ENCODE peak calls at places on chromosomes 4 and X, in ten cellular contexts. T is transverse colon, H is suprapubic skin, J is stomach, K is GM12878, C is sigmoid colon, Q is breast epithelium, W is HCT116, M is H1, G is K562. O is an unnamed sample.

GRCh38 chr4:94517492-94517891 is 65.8 kb downstream of the PDLIM5 start:
- DNase-seq in T (no peak), H (no peak), J (no peak), K (no peak), C (no peak), Q (no peak), W (no peak), M (no peak), G (no peak), O (no peak)

GRCh38 chr4:79396794-79397193 is 11.2 kb downstream of the GK2 start:
- DNase-seq in T (no peak), H (no peak), J (no peak), K (no peak), C (no peak), Q (no peak), W (no peak), M (no peak), G (no peak), O (no peak)

GRCh38 chrX:39331062-39331704 is 529.9 kb downstream of the MID1IP1 start:
- DNase-seq in T (no peak), H (no peak), J (no peak), K (peak), C (no peak), Q (no peak), W (no peak), M (no peak), G (no peak), O (no peak)

GRCh38 chrX:16458208-16458607 is 191.8 kb upstream of the S100G start:
- DNase-seq in T (no peak), H (no peak), J (no peak), K (no peak), C (no peak), Q (no peak), W (no peak), M (no peak), G (no peak), O (no peak)

GRCh38 chrX:16196829-16197228 is 29.5 kb downstream of the MAGEB17 start:
- DNase-seq in T (no peak), H (no peak), J (no peak), K (no peak), C (no peak), Q (no peak), W (no peak), M (no peak), G (no peak), O (no peak)

GRCh38 chrX:13386636-13387035 is 66.8 kb upstream of the ATXN3L start:
- DNase-seq in T (no peak), H (no peak), J (no peak), K (no peak), C (no peak), Q (no peak), W (no peak), M (no peak), G (no peak), O (no peak)

GRCh38 chrX:84188320-84188834 is 378 bp upstream of the RPS6KA6 start:
- DNase-seq in T (peak), H (no peak), J (peak), K (no peak), C (peak), Q (peak), W (no peak), M (peak), G (no peak), O (peak)

GRCh38 chr4:107472265-107472948 is 247.6 kb downstream of the PAPSS1 start:
- DNase-seq in T (no peak), H (no peak), J (no peak), K (no peak), C (no peak), Q (no peak), W (no peak), M (no peak), G (no peak), O (no peak)

GRCh38 chr4:7429601-7430078 is 5.1 kb downstream of the PSAPL1 start:
- DNase-seq in T (no peak), H (peak), J (peak), K (no peak), C (peak), Q (no peak), W (no peak), M (peak), G (no peak), O (peak)

GRCh38 chrX:426881-427280 is 40.2 kb upstream of the PPP2R3B start:
- DNase-seq in T (no peak), H (no peak), J (no peak), K (no peak), C (no peak), Q (no peak), W (no peak), M (no peak), G (no peak), O (no peak)

GRCh38 chr4:169410839-169411770 is 140.3 kb upstream of the SH3RF1 start:
- DNase-seq in T (peak), H (no peak), J (no peak), K (peak), C (no peak), Q (peak), W (no peak), M (no peak), G (no peak), O (no peak)

GRCh38 chrX:92209936-92210335 is 430.8 kb downstream of the PCDH11X start:
- DNase-seq in T (no peak), H (no peak), J (no peak), K (no peak), C (no peak), Q (no peak), W (no peak), M (no peak), G (no peak), O (no peak)

GRCh38 chr4:153822316-153822715 is 33.4 kb upstream of the SFRP2 start:
- DNase-seq in T (no peak), H (no peak), J (no peak), K (no peak), C (no peak), Q (no peak), W (no peak), M (no peak), G (no peak), O (no peak)

GRCh38 chr4:72690782-72691181 is 121.8 kb upstream of the ADAMTS3 start:
- DNase-seq in T (no peak), H (no peak), J (no peak), K (no peak), C (no peak), Q (no peak), W (no peak), M (no peak), G (no peak), O (no peak)

GRCh38 chrX:68894142-68894512 is 65.3 kb downstream of the EFNB1 start:
- DNase-seq in T (no peak), H (no peak), J (no peak), K (no peak), C (no peak), Q (no peak), W (no peak), M (no peak), G (no peak), O (peak)

GRCh38 chr4:82677327-82677726 is 115.5 kb upstream of the TMEM150C start:
- DNase-seq in T (no peak), H (no peak), J (no peak), K (no peak), C (no peak), Q (peak), W (no peak), M (no peak), G (no peak), O (no peak)

GRCh38 chr4:82680834-82681233 is 117.8 kb downstream of the SCD5 start:
- DNase-seq in T (no peak), H (no peak), J (no peak), K (no peak), C (no peak), Q (no peak), W (no peak), M (no peak), G (no peak), O (no peak)

GRCh38 chr4:82681759-82682158 is 116.8 kb downstream of the SCD5 start:
- DNase-seq in T (no peak), H (no peak), J (no peak), K (no peak), C (no peak), Q (no peak), W (no peak), M (no peak), G (no peak), O (no peak)

GRCh38 chr4:82678046-82678445 is 116.3 kb upstream of the TMEM150C start:
- DNase-seq in T (no peak), H (no peak), J (no peak), K (no peak), C (no peak), Q (no peak), W (no peak), M (no peak), G (no peak), O (no peak)

DNA sequence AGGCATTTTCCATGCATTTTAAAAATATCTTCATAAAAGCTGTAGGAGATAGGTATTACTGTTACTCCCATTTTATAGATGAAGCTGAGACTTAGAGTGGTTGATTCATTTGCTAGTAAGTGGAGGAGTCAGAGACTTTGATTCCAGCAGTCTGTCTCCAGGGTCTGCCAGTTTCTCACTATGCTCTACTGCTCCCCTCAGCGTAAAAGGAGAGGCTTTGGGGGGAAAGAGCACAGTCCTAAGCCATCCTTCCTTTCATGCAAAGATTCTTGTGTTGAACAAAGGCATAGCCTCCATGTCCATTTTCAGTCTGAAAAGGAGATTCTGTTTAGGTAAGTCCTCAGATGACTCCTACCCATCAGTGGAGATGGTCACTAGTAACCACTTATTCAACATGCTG is 117.7 kb upstream of the TMEM150C start:
- DNase-seq in T (no peak), H (no peak), J (no peak), K (no peak), C (no peak), Q (no peak), W (no peak), M (no peak), G (no peak), O (no peak)
- H3K4me3 ChIP-seq in T (no peak), H (no peak), J (no peak), K (no peak), C (no peak), Q (no peak), W (no peak), M (no peak), G (no peak), O (no peak)

DNA sequence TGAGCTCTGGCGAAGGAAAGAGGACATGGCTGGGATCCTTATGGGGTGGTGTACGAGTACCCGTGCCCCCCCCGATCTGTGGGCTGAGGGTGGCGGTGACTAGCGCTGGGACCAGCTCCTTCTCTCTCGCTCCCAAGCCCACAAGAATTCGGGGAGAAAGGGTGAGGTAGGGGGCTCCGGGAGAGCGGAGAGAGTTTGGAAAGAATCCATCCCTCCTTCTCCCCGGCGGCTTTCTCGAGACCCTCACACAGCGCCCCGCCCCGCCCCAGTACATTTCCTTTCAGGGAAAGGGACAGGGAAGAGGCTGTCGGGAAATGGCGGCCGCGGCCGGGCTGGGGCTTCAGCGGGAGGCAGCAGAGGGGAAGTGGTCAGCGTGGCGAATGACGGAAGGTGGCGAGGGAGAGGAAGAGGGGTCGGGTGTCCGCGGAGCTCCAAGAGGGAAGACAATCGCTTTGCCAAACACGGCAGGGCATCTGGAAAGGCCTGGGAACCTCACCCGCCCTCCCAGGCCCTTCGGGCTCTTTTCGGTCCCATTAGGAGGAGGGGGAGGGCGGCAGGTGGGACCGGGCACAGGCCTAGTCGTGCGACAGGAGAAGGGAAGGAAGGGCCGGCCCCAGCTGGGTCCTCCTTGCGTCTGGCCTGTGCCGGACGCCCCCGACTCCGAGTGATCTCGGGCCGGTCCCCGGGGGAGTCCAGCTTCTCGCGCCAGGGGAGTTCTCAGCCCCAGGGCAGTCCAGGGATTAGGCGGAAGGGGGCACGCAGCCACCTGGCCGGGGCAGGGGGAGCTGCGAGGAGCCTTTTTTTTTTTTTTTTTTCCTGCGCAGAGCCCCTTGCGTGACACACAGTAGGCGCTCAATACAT is 10.2 kb downstream of the HNRNPH2 start:
- DNase-seq in T (peak), H (peak), J (peak), K (no peak), C (peak), Q (no peak), W (no peak), M (peak), G (no peak), O (peak)
- TF ChIP-seq POLR2A in T (peak), H (peak), J (no peak), K (peak), C (no peak), Q (no peak), W (no peak), M (peak), G (no peak), O (peak)

GRCh38 chr4:156969136-156969535 is 2.5 kb downstream of the PDGFC start:
- DNase-seq in T (no peak), H (no peak), J (no peak), K (no peak), C (no peak), Q (no peak), W (no peak), M (no peak), G (no peak), O (no peak)

GRCh38 chr4:156970501-156971167 is 965 bp downstream of the PDGFC start:
- DNase-seq in T (peak), H (peak), J (peak), K (no peak), C (peak), Q (peak), W (no peak), M (peak), G (no peak), O (peak)

GRCh38 chr4:156971623-156972369 is at the start of gene PDGFC:
- DNase-seq in T (peak), H (peak), J (peak), K (no peak), C (peak), Q (peak), W (no peak), M (peak), G (peak), O (peak)

GRCh38 chr4:156971168-156971601 is 414 bp downstream of the PDGFC start:
- DNase-seq in T (peak), H (no peak), J (peak), K (no peak), C (peak), Q (no peak), W (no peak), M (peak), G (no peak), O (no peak)

DNA sequence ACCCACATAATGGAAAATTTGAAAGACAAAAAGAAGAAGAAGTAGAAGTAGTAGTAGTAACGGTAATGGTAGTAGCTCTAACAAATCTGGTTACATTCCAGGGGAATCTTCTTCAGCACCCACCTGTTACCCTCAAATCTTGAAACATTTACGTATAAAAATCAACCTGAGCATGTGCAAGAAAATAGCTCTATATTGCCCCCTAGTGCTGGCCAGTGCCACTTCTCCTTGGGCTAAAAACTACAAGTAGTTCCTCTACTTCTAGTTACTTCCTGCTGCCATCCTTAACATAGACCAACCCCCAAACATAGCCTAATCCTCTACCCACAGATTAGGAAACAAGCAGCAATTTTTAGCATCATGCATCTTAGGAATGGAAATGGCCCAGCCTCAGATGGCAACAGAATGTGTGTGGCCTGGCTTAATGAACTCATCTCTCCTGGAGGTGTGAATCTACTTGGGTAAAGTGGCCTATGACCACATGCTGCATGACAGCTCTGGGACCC is 3.1 kb downstream of the PDGFC start:
- DNase-seq in T (peak), H (no peak), J (peak), K (no peak), C (peak), Q (peak), W (peak), M (peak), G (peak), O (peak)
- TF ChIP-seq POLR2AphosphoS5 in T (no peak), H (no peak), J (peak), K (no peak), C (no peak), Q (no peak), W (no peak), M (no peak), G (no peak), O (no peak)

GRCh38 chrX:57596109-57596870 is 4.5 kb downstream of the ZXDB start:
- DNase-seq in T (no peak), H (no peak), J (no peak), K (no peak), C (no peak), Q (no peak), W (no peak), M (no peak), G (no peak), O (no peak)

GRCh38 chrX:57595381-57595811 is 3.6 kb downstream of the ZXDB start:
- DNase-seq in T (no peak), H (no peak), J (no peak), K (no peak), C (peak), Q (no peak), W (no peak), M (no peak), G (no peak), O (no peak)
- H3K4me3 ChIP-seq in T (no peak), H (peak), J (no peak), K (peak), C (no peak), Q (no peak), W (no peak), M (no peak), G (no peak), O (no peak)

GRCh38 chrX:133661962-133662839 is 246.9 kb upstream of the GPC4 start:
- DNase-seq in T (no peak), H (no peak), J (no peak), K (no peak), C (no peak), Q (no peak), W (no peak), M (no peak), G (no peak), O (no peak)
- TF ChIP-seq POLR2A in T (no peak), H (no peak), J (no peak), K (no peak), C (no peak), Q (no peak), W (no peak), M (no peak), G (no peak), O (no peak)

GRCh38 chrX:121642415-121642814 is 595.0 kb downstream of the GLUD2 start:
- DNase-seq in T (no peak), H (no peak), J (no peak), K (no peak), C (no peak), Q (no peak), W (no peak), M (no peak), G (no peak), O (no peak)

GRCh38 chrX:121641560-121641959 is 594.1 kb downstream of the GLUD2 start:
- DNase-seq in T (no peak), H (no peak), J (no peak), K (no peak), C (no peak), Q (no peak), W (no peak), M (no peak), G (no peak), O (no peak)
- TF ChIP-seq POLR2AphosphoS5 in T (no peak), H (no peak), J (no peak), K (no peak), C (no peak), Q (no peak), W (no peak), M (no peak), G (no peak), O (no peak)

O was measured in upper lobe of left lung.